ENCODE peak calls at places on chromosome 21, in four cellular contexts. K is HFFc6, G is RWPE1, C is MM.1S. U is an unnamed sample.

GRCh38 chr21:17441370-17441769 is 71.5 kb upstream of the CXADR start:
- DNase-seq in G (no peak), C (no peak), K (no peak), U (no peak)

GRCh38 chr21:44971672-44971995 is 31.8 kb downstream of the SLX9 start:
- DNase-seq in K (no peak), G (no peak), C (no peak), U (no peak)

GRCh38 chr21:15064576-15065380 is at the start of gene NRIP1:
- DNase-seq in K (peak; percentile 89), C (peak; percentile 83), G (peak; percentile 67), U (peak; percentile 89)

GRCh38 chr21:35506352-35506751 is 457.2 kb upstream of the RUNX1 start:
- DNase-seq in C (no peak), G (no peak), K (no peak), U (no peak)

GRCh38 chr21:33027401-33028185 is 1.9 kb downstream of the OLIG2 start:
- DNase-seq in K (no peak), G (no peak), C (no peak), U (no peak)

GRCh38 chr21:31310750-31311149 is 33.3 kb downstream of the TIAM1 start:
- DNase-seq in C (no peak), K (no peak), G (peak; percentile 63), U (no peak)

GRCh38 chr21:32184485-32184884 is 94.4 kb downstream of the MIS18A start:
- DNase-seq in K (no peak), G (no peak), C (no peak), U (no peak)

GRCh38 chr21:44927587-44928461 is 7.1 kb upstream of the ITGB2 start:
- DNase-seq in C (no peak), K (peak; percentile 44), G (peak; percentile 84), U (peak; percentile 77)

GRCh38 chr21:32520885-32521735 is 64.2 kb downstream of the TCP10L start:
- DNase-seq in G (peak; percentile 72), K (peak; percentile 94), C (no peak), U (no peak)

GRCh38 chr21:15826147-15826780 is 96.5 kb downstream of the USP25 start:
- DNase-seq in K (peak; percentile 17), G (peak; percentile 51), C (peak; percentile 26), U (peak; percentile 25)

GRCh38 chr21:28793043-28793442 is 199.6 kb downstream of the LTN1 start:
- DNase-seq in G (no peak), K (peak; percentile 44), C (no peak), U (no peak)

GRCh38 chr21:26736449-26736848 is 108.8 kb downstream of the ADAMTS1 start:
- DNase-seq in C (no peak), K (no peak), G (no peak), U (no peak)

GRCh38 chr21:14383596-14384210 is 757 bp upstream of the HSPA13 start:
- DNase-seq in K (peak; percentile 8), C (peak; percentile 50), G (no peak), U (no peak)

GRCh38 chr21:17387030-17387617 is 125.7 kb upstream of the CXADR start:
- DNase-seq in K (peak; percentile 57), C (peak; percentile 75), G (peak; percentile 36), U (peak; percentile 46)

GRCh38 chr21:31406510-31406909 is 62.4 kb upstream of the TIAM1 start:
- DNase-seq in C (no peak), K (no peak), G (no peak), U (no peak)

GRCh38 chr21:35895598-35895997 is 164.7 kb downstream of the SETD4 start:
- DNase-seq in K (no peak), C (peak; percentile 54), G (no peak), U (no peak)

GRCh38 chr21:36004441-36004840 is 55.9 kb downstream of the SETD4 start:
- DNase-seq in C (no peak), G (no peak), K (peak; percentile 15), U (no peak)

GRCh38 chr21:28636988-28637691 is 355.5 kb downstream of the LTN1 start:
- DNase-seq in K (peak; percentile 92), G (peak; percentile 74), C (no peak), U (no peak)

GRCh38 chr21:15671188-15671587 is 58.6 kb upstream of the USP25 start:
- DNase-seq in C (peak; percentile 65), K (no peak), G (no peak), U (peak; percentile 29)

GRCh38 chr21:28781602-28782274 is 210.9 kb downstream of the LTN1 start:
- DNase-seq in G (peak; percentile 31), K (peak; percentile 41), C (peak; percentile 30), U (no peak)

GRCh38 chr21:20721151-20721550 is 277.1 kb upstream of the NCAM2 start:
- DNase-seq in K (no peak), C (no peak), G (no peak), U (no peak)

GRCh38 chr21:28758042-28758882 is 234.4 kb downstream of the LTN1 start:
- DNase-seq in C (no peak), K (no peak), G (no peak), U (no peak)

GRCh38 chr21:36260030-36260787 is 59.8 kb upstream of the MORC3 start:
- DNase-seq in G (peak; percentile 73), K (peak; percentile 65), C (peak; percentile 87), U (peak; percentile 70)

GRCh38 chr21:27269646-27270045 is 302.8 kb upstream of the ADAMTS5 start:
- DNase-seq in C (no peak), K (peak; percentile 86), G (peak; percentile 6), U (no peak)

GRCh38 chr21:35509004-35509704 is 460.1 kb upstream of the RUNX1 start:
- DNase-seq in C (no peak), G (no peak), K (no peak), U (no peak)

GRCh38 chr21:29730281-29730680 is 209.5 kb downstream of the GRIK1 start:
- DNase-seq in C (no peak), G (no peak), K (no peak), U (no peak)

GRCh38 chr21:44952929-44953627 is 13.2 kb downstream of the SLX9 start:
- DNase-seq in G (no peak), C (no peak), K (no peak), U (no peak)

GRCh38 chr21:26210614-26211013 is 40.0 kb upstream of the APP start:
- DNase-seq in K (no peak), C (no peak), G (no peak), U (no peak)

GRCh38 chr21:14567557-14568279 is 21.6 kb upstream of the SAMSN1 start:
- DNase-seq in C (peak; percentile 30), K (no peak), G (no peak), U (no peak)

GRCh38 chr21:32884062-32884461 is 112.5 kb upstream of the PAXBP1 start:
- DNase-seq in C (no peak), K (no peak), G (no peak), U (no peak)

GRCh38 chr21:28336299-28336698 is 656.4 kb downstream of the LTN1 start:
- DNase-seq in G (peak; percentile 11), C (peak; percentile 48), K (peak; percentile 92), U (no peak)

GRCh38 chr21:15659768-15660423 is 69.9 kb upstream of the USP25 start:
- DNase-seq in K (peak; percentile 4), G (no peak), C (no peak), U (no peak)

GRCh38 chr21:17139696-17140095 is 373.1 kb upstream of the CXADR start:
- DNase-seq in K (no peak), G (no peak), C (peak; percentile 61), U (no peak)

GRCh38 chr21:27764056-27764455 is 797.2 kb upstream of the ADAMTS5 start:
- DNase-seq in G (no peak), K (no peak), C (no peak), U (no peak)

GRCh38 chr21:15289896-15290841 is 225.4 kb upstream of the NRIP1 start:
- DNase-seq in K (no peak), G (no peak), C (peak; percentile 91), U (no peak)

GRCh38 chr21:37642493-37642892 is 273.8 kb downstream of the KCNJ6 start:
- DNase-seq in K (no peak), G (no peak), C (peak; percentile 69), U (no peak)

GRCh38 chr21:34181418-34181817 is 108.0 kb downstream of the MRPS6 start:
- DNase-seq in G (no peak), C (no peak), K (no peak), U (no peak)

GRCh38 chr21:34182436-34182835 is 109.1 kb downstream of the MRPS6 start:
- DNase-seq in C (no peak), K (no peak), G (no peak), U (no peak)

GRCh38 chr21:34180406-34180805 is 107.0 kb downstream of the MRPS6 start:
- DNase-seq in K (no peak), G (no peak), C (no peak), U (no peak)

GRCh38 chr21:34179204-34179935 is 106.0 kb downstream of the MRPS6 start:
- DNase-seq in G (no peak), K (no peak), C (no peak), U (no peak)

GRCh38 chr21:34180826-34181359 is 107.5 kb downstream of the MRPS6 start:
- DNase-seq in K (no peak), C (no peak), G (no peak), U (no peak)
- TF ChIP-seq CTCF in K (no peak), C (no peak), G (no peak), U (no peak)

GRCh38 chr21:39120876-39121599 is 62.2 kb downstream of the PSMG1 start:
- DNase-seq in C (no peak), K (no peak), G (no peak), U (no peak)
- TF ChIP-seq CTCF in C (no peak), K (no peak), G (no peak), U (no peak)

GRCh38 chr21:41048636-41049035 is 119.3 kb upstream of the BACE2 start:
- DNase-seq in C (no peak), G (no peak), K (no peak), U (no peak)

GRCh38 chr21:41048141-41048540 is 119.8 kb upstream of the BACE2 start:
- DNase-seq in G (no peak), K (peak; percentile 13), C (no peak), U (no peak)

GRCh38 chr21:41045534-41046268 is 122.3 kb upstream of the BACE2 start:
- DNase-seq in G (no peak), K (no peak), C (no peak), U (no peak)

GRCh38 chr21:41043008-41043407 is 125.0 kb upstream of the BACE2 start:
- DNase-seq in G (no peak), K (no peak), C (no peak), U (no peak)
- TF ChIP-seq CTCF in G (no peak), K (peak; percentile 58), C (peak; percentile 21), U (no peak)

GRCh38 chr21:40471103-40471502 is 375.9 kb downstream of the DSCAM start:
- DNase-seq in G (no peak), K (no peak), C (peak; percentile 70), U (no peak)

GRCh38 chr21:40465382-40465781 is 381.6 kb downstream of the DSCAM start:
- DNase-seq in C (no peak), K (no peak), G (no peak), U (no peak)

GRCh38 chr21:40472026-40472425 is 374.9 kb downstream of the DSCAM start:
- DNase-seq in G (no peak), C (no peak), K (peak; percentile 35), U (no peak)

DNA sequence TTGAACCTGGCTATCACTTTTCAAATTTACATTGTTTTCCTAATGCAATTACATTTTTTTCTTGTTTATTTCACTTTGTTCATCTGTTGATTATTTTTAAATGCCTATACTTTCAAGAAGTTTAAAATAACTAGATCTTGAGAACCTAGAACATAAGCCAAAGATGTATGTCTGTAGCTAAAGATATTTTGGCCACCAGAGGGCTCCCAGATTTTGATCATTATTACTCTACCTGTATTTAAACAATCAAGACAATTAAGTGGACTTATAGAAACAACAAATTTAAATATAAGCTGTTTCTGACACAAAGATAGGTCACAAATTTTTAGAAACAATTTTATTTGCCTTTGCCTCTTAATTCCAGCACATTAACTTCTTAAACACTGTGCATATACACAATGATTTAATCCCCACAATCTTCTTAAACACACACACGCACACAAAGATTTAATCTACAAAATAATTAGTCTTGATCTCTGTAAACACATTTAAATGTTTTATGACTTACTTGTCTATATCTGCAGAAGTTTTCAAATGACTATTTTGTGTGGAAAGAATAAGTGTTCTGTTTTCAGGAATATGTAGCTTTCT is 380.0 kb downstream of the DSCAM start:
- DNase-seq in C (peak; percentile 68), K (peak; percentile 23), G (no peak), U (no peak)
- TF ChIP-seq CTCF in C (peak; percentile 81), K (peak; percentile 81), G (peak; percentile 36), U (no peak)